ENCODE peak calls at places on chromosomes 1 and 21, in seven cellular contexts. N, O, Y, P, C, G and K are unnamed samples.
A peak's percentile ranks its signal among the peaks of the same experiment; 100 is the strongest.

GRCh38 chr1:2108877-2109580 is 58.8 kb downstream of the PRKCZ start:
- DNase-seq in N (no peak), O (no peak), Y (no peak), P (no peak), C (no peak), G (no peak), K (no peak)

GRCh38 chr1:94384485-94385353 is 33.5 kb upstream of the ABCD3 start:
- DNase-seq in N (no peak), O (no peak), Y (no peak), P (no peak), C (no peak), G (no peak), K (no peak)

GRCh38 chr1:70409136-70409535 is 1.9 kb upstream of the CTH start:
- DNase-seq in N (no peak), O (no peak), Y (no peak), P (no peak), C (no peak), G (no peak), K (no peak)

GRCh38 chr1:40232444-40232843 is 15.3 kb upstream of the TMCO2 start:
- DNase-seq in N (peak; percentile 13), O (no peak), Y (no peak), P (no peak), C (no peak), G (no peak), K (peak; percentile 5)

GRCh38 chr1:238409947-238410346 is 519.2 kb upstream of the ZP4 start:
- DNase-seq in N (no peak), O (no peak), Y (no peak), P (no peak), C (no peak), G (no peak), K (no peak)

GRCh38 chr1:153032677-153033308 is 1.8 kb downstream of the SPRR1B start:
- DNase-seq in N (no peak), O (no peak), Y (peak; percentile 57), P (no peak), C (no peak), G (no peak), K (no peak)

GRCh38 chr21:34999397-34999941 is 49.6 kb downstream of the RUNX1 start:
- DNase-seq in N (no peak), O (no peak), Y (no peak), P (no peak), C (no peak), G (no peak), K (no peak)

GRCh38 chr1:12148160-12148957 is 18.4 kb upstream of the TNFRSF1B start:
- DNase-seq in N (no peak), O (no peak), Y (no peak), P (no peak), C (no peak), G (no peak), K (no peak)

GRCh38 chr1:45012639-45013278 is 705 bp downstream of the UROD start:
- DNase-seq in N (no peak), O (peak; percentile 67), Y (peak; percentile 74), P (no peak), C (peak; percentile 45), G (no peak), K (peak; percentile 30)

GRCh38 chr1:25914074-25914995 is 8.1 kb upstream of the STMN1 start:
- DNase-seq in N (no peak), O (no peak), Y (no peak), P (no peak), C (no peak), G (no peak), K (no peak)

GRCh38 chr1:209594440-209594839 is 10.9 kb downstream of the CAMK1G start:
- DNase-seq in N (no peak), O (no peak), Y (no peak), P (no peak), C (no peak), G (no peak), K (no peak)

GRCh38 chr1:216531308-216532239 is 108.3 kb upstream of the USH2A start:
- DNase-seq in N (no peak), O (no peak), Y (peak; percentile 13), P (no peak), C (peak; percentile 91), G (no peak), K (no peak)

GRCh38 chr1:183444243-183444642 is 26.1 kb upstream of the NMNAT2 start:
- DNase-seq in N (no peak), O (no peak), Y (peak; percentile 26), P (no peak), C (no peak), G (no peak), K (no peak)

GRCh38 chr1:86429830-86430229 is 5.9 kb downstream of the CLCA2 start:
- DNase-seq in N (no peak), O (no peak), Y (peak; percentile 77), P (no peak), C (no peak), G (no peak), K (no peak)

GRCh38 chr1:224192082-224192786 is 9.2 kb downstream of the DEGS1 start:
- DNase-seq in N (no peak), O (no peak), Y (no peak), P (no peak), C (no peak), G (no peak), K (no peak)

GRCh38 chr1:229273507-229274232 is 2.8 kb downstream of the RAB4A start:
- DNase-seq in N (no peak), O (no peak), Y (no peak), P (no peak), C (no peak), G (no peak), K (no peak)

GRCh38 chr1:101290119-101290921 is 53.5 kb downstream of the S1PR1 start:
- DNase-seq in N (no peak), O (no peak), Y (no peak), P (no peak), C (no peak), G (no peak), K (no peak)

GRCh38 chr1:3778590-3779264 is 6.2 kb downstream of the SMIM1 start:
- DNase-seq in N (no peak), O (no peak), Y (no peak), P (no peak), C (no peak), G (no peak), K (no peak)

GRCh38 chr1:168455764-168456163 is 88.0 kb downstream of the XCL2 start:
- DNase-seq in N (no peak), O (no peak), Y (no peak), P (no peak), C (no peak), G (no peak), K (no peak)

GRCh38 chr1:186210258-186210657 is 164.8 kb downstream of the TPR start:
- DNase-seq in N (no peak), O (no peak), Y (no peak), P (no peak), C (no peak), G (no peak), K (no peak)

GRCh38 chr1:111736548-111737215 is 2.5 kb downstream of the INKA2 start:
- DNase-seq in N (no peak), O (peak; percentile 44), Y (no peak), P (no peak), C (peak; percentile 93), G (no peak), K (no peak)

GRCh38 chr1:115277276-115277675 is 60.8 kb downstream of the NGF start:
- DNase-seq in N (no peak), O (no peak), Y (peak; percentile 43), P (no peak), C (no peak), G (no peak), K (no peak)

GRCh38 chr1:32743380-32744062 is 41.0 kb upstream of the SYNC start:
- DNase-seq in N (no peak), O (no peak), Y (peak; percentile 50), P (no peak), C (no peak), G (no peak), K (no peak)

GRCh38 chr1:15370781-15371467 is 38.8 kb upstream of the EFHD2 start:
- DNase-seq in N (no peak), O (no peak), Y (no peak), P (no peak), C (peak; percentile 76), G (no peak), K (no peak)

GRCh38 chr1:23274134-23274505 is 56.8 kb upstream of the HTR1D start:
- DNase-seq in N (no peak), O (no peak), Y (no peak), P (no peak), C (no peak), G (no peak), K (no peak)

GRCh38 chr1:26539722-26540121 is 10.2 kb downstream of the RPS6KA1 start:
- DNase-seq in N (no peak), O (no peak), Y (no peak), P (no peak), C (no peak), G (no peak), K (no peak)

GRCh38 chr1:27403065-27403726 is 10.8 kb downstream of the GPR3 start:
- DNase-seq in N (no peak), O (peak; percentile 58), Y (peak; percentile 58), P (no peak), C (no peak), G (no peak), K (no peak)

GRCh38 chr1:187691439-187691838 is 862.7 kb downstream of the PLA2G4A start:
- DNase-seq in N (no peak), O (no peak), Y (peak; percentile 16), P (no peak), C (no peak), G (no peak), K (no peak)

GRCh38 chr1:156851779-156852413 is 7.0 kb downstream of the INSRR start:
- DNase-seq in N (no peak), O (no peak), Y (no peak), P (no peak), C (peak; percentile 82), G (no peak), K (no peak)